ENCODE peak calls at places on chromosomes 11 and 22, in four cellular contexts. E is stomach, V is A549, K is transverse colon. M is an unnamed sample.

GRCh38 chr22:43528601-43529360 is 117.0 kb downstream of the MPPED1 start:
- DNase-seq in E (no peak), V (no peak), K (no peak), M (no peak)

GRCh38 chr11:30762188-30762587 is 176.0 kb upstream of the MPPED2 start:
- DNase-seq in E (no peak), V (no peak), K (no peak), M (no peak)

GRCh38 chr11:117932426-117932825 is 3.2 kb upstream of the TMPRSS13 start:
- DNase-seq in E (no peak), V (no peak), K (no peak), M (no peak)

GRCh38 chr11:1887451-1888346 is 4.0 kb downstream of the PRR33 start:
- DNase-seq in E (no peak), V (no peak), K (no peak), M (no peak)

GRCh38 chr22:25488244-25489020 is 76.0 kb upstream of the GRK3 start:
- DNase-seq in E (peak; percentile 86), V (peak; percentile 13), K (peak; percentile 41), M (peak; percentile 17)

GRCh38 chr11:64771861-64772260 is 6.5 kb downstream of the SF1 start:
- DNase-seq in E (no peak), V (no peak), K (no peak), M (no peak)

GRCh38 chr11:22703561-22703960 is 37.1 kb downstream of the GAS2 start:
- DNase-seq in E (no peak), V (no peak), K (no peak), M (no peak)

GRCh38 chr22:49933236-49933921 is 14.9 kb downstream of the CRELD2 start:
- DNase-seq in E (peak; percentile 64), V (no peak), K (peak; percentile 66), M (peak; percentile 75)

GRCh38 chr11:80163011-80163410 is 722.2 kb upstream of the TENM4 start:
- DNase-seq in E (no peak), V (no peak), K (no peak), M (no peak)

GRCh38 chr22:23786752-23787599 is at the start of gene SMARCB1:
- DNase-seq in E (peak; percentile 94), V (peak; percentile 85), K (peak; percentile 92), M (peak; percentile 81)

GRCh38 chr22:50530857-50531545 is 1.2 kb upstream of the TYMP start:
- DNase-seq in E (peak; percentile 91), V (peak; percentile 60), K (peak; percentile 93), M (peak; percentile 75)

GRCh38 chr11:26805001-26805400 is 83.1 kb upstream of the SLC5A12 start:
- DNase-seq in E (no peak), V (no peak), K (no peak), M (no peak)

GRCh38 chr11:86627776-86628455 is 44.5 kb downstream of the ME3 start:
- DNase-seq in E (no peak), V (no peak), K (no peak), M (no peak)
- H3K4me1 ChIP-seq in E (peaks cover 37% of the 10 kb centered on the region), V (peaks cover 8% of the 10 kb centered on the region), K (peaks cover 11% of the 10 kb centered on the region), M (no peaks in the 10 kb centered on the region)

DNA sequence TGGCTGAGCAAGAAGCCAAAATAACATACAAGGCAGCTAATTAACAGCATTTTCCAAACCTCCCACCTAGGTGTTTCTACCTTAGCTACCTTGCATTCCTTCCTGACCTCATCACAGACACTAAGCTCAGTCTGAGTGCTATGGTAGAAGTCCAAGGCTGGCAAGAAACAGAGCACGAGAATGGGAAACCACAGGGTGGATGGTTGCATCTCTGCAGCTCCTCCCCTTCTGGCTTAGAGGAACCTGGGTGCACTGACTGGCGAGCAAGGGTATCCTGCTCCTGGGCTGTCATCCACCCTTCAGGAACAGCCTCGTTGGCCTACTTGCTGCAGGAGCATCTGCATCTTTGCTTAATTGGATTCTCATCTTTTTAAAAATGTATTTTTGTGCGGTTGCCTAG is 73.1 kb upstream of the KIRREL3 start:
- DNase-seq in E (no peak), V (no peak), K (no peak), M (no peak)
- TF ChIP-seq EP300 in E (no peak), V (no peak), K (no peak), M (no peak)

GRCh38 chr11:19715373-19715772 is 2.7 kb downstream of the NAV2 start:
- DNase-seq in E (no peak), V (peak; percentile 29), K (no peak), M (no peak)
- TF ChIP-seq POLR2A in E (no peak), V (no peak), K (no peak), M (no peak)

GRCh38 chr11:128714881-128715280 is 21.0 kb downstream of the FLI1 start:
- DNase-seq in E (no peak), V (no peak), K (no peak), M (no peak)
- H3K4me1 ChIP-seq in E (peaks cover 24% of the 10 kb centered on the region), V (no peaks in the 10 kb centered on the region), K (peaks cover 22% of the 10 kb centered on the region), M (peaks cover 44% of the 10 kb centered on the region)

DNA sequence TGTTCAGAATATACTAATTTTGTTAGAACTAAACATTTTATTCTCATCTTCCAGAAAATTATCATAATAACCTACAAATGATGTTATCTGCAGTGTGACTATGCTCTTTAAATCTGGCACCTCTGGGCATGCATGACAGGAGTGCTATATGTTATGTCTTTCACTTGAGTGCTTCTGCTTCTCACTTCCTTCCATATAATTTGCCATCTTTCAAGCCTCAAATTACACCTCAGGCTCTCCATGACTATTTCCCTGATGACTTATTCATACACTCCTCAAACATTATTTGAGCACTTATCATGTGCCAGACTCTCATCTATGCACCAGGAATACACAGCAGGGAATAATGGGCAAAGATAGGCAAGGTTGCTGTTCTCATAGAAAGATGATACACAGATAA is 219.3 kb upstream of the POU2AF2 start:
- DNase-seq in E (no peak), V (no peak), K (no peak), M (no peak)
- TF ChIP-seq EP300 in E (no peak), V (no peak), K (no peak), M (no peak)

GRCh38 chr22:28759861-28760560 is 12.5 kb upstream of the CCDC117 start:
- DNase-seq in E (no peak), V (no peak), K (no peak), M (no peak)
- TF ChIP-seq POLR2A in E (no peak), V (no peak), K (no peak), M (no peak)

DNA sequence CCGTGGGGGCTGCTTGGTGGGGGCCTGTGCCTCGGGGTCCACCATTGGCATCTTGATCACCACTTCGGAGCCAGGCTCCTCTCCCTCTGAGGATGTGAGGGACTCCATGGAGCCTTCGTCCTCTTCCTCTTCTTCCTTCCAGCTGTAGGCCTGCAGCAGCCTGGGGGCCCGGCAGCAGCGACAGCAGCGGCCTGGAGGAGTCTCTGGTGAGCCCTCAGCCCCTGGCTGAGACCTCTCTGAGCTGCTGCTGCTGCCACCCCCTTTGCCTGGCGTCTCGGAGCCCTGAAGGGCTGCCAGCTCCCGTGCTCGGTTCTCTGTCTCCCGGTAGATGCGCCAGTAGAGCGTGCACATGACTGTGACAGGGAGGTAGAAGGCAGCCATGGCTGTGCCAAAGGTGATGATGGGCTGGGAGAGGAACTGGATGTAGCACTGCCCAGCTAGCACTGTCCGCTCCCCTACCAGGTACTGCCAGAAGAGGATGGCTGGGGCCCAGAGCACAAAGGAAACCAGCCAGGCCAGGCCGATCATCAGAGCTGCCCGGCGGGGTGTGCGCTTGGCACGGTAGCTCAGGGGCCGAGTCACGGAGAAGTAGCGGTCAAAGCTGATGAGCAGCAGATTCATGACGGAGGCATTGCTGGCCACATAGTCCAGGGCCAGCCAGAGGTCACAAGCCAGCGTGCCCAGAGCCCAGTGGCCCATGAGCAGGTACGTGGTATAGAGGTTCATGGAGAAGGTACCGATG is 10.9 kb downstream of the CHRM1 start:
- DNase-seq in E (no peak), V (no peak), K (no peak), M (no peak)
- H3K4me1 ChIP-seq in E (peaks cover 27% of the 10 kb centered on the region), V (peaks cover 3% of the 10 kb centered on the region), K (peaks cover 12% of the 10 kb centered on the region), M (peaks cover 20% of the 10 kb centered on the region)

GRCh38 chr11:8913961-8914660 is 3.1 kb downstream of the AKIP1 start:
- DNase-seq in E (no peak), V (peak; percentile 40), K (peak; percentile 22), M (no peak)

GRCh38 chr11:8914661-8915018 is 3.7 kb downstream of the AKIP1 start:
- DNase-seq in E (no peak), V (no peak), K (no peak), M (no peak)

GRCh38 chr11:8922691-8923090 is 10.1 kb downstream of the C11orf16 start:
- DNase-seq in E (no peak), V (no peak), K (no peak), M (no peak)

DNA sequence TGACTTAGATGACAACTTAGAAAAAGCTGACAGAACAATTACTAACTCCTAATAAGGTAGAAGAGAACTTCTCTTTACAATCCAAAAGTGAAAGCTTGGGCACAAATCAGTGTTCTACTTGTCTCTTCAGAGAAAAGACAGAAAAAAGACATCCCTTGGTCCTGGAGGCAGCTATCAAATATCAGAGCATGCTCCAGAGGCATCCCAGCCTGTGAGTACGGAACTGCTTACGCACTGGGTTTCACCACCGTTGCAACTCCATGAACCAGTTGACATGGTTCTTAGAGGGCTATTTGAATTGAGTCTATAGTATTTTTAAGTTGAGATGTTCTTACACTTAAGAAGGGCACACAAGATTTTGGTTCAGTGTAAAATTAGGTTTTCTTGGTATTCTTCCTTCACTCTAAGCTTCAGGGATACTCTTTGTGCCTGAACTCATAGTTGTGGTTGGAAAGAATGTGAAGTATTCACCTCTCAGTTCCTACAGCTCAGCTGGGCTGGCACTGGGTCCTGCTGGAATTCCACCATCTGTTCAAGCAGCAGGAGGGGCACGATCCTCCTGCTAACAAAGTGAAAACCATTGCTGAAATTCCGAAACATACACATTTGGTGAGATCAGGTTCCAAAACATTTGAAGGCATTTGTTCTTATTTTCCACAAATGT is 6.3 kb downstream of the AKIP1 start:
- DNase-seq in E (peak; percentile 42), V (no peak), K (no peak), M (no peak)
- TF ChIP-seq EP300 in E (no peak), V (no peak), K (no peak), M (no peak)

GRCh38 chr22:22031183-22031560 is 48.6 kb upstream of the TOP3B start:
- DNase-seq in E (no peak), V (no peak), K (no peak), M (no peak)

GRCh38 chr22:22032099-22032905 is 49.7 kb upstream of the TOP3B start:
- DNase-seq in E (no peak), V (no peak), K (no peak), M (no peak)

GRCh38 chr22:22031571-22031970 is 49.0 kb upstream of the TOP3B start:
- DNase-seq in E (no peak), V (no peak), K (no peak), M (no peak)

GRCh38 chr22:22032906-22033802 is 50.6 kb upstream of the TOP3B start:
- DNase-seq in E (no peak), V (no peak), K (no peak), M (no peak)

DNA sequence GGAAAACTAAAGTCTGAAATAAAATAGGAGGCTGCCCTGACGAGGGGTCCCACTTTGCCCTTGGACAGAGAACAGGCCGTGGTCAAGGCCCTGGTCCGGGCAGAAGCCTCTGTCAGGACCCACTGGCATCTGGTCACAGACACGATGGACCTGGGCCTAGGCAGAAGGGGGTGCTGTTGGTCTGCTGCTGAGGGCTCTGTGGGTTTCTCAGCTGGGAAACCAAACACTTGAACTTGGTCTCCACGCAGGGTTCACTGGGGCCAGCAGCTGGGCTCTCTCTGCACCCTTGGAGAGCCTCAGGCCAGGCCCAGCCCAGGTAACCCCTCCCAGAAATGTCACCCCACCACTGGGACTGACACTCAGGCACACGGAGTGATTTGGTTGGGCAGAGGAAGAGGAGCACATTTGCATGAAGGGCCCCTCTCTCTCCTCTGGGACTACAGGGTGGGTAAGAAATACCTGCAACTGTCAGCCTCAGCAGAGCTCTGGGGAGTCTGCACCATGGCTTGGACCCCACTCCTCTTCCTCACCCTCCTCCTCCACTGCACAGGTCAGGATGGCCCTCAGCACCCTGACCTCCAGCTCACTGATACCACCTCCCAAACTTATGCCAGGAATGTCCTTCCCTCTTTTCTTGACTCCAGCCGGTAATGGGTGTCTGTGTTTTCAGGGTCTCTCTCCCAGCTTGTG is 48.1 kb upstream of the TOP3B start:
- DNase-seq in E (no peak), V (peak; percentile 2), K (peak; percentile 37), M (peak; percentile 33)
- TF ChIP-seq POLR2A in E (no peak), V (no peak), K (no peak), M (no peak)

M was measured in tibial nerve.